ENCODE peak calls at places on chromosomes 5 and 9, in eight cellular contexts. D, P, O, V, C, Q, B and U are unnamed samples.

GRCh38 chr5:145324101-145324500 is 511.0 kb downstream of the PRELID2 start:
- DNase-seq in D (no peak), P (no peak), O (no peak), V (no peak), C (no peak), Q (no peak), B (no peak), U (no peak)

GRCh38 chr9:129654641-129655040 is 10.8 kb upstream of the PRRX2 start:
- DNase-seq in D (no peak), P (no peak), O (no peak), V (no peak), C (no peak), Q (no peak), B (no peak), U (no peak)

GRCh38 chr5:142507528-142507927 is 178.4 kb downstream of the FGF1 start:
- DNase-seq in D (no peak), P (no peak), O (no peak), V (no peak), C (no peak), Q (no peak), B (no peak), U (no peak)

GRCh38 chr9:107487521-107488399 is 1.8 kb downstream of the KLF4 start:
- DNase-seq in D (no peak), P (peak; percentile 63), O (peak; percentile 72), V (peak; percentile 36), C (peak; percentile 64), Q (peak; percentile 50), B (peak; percentile 73), U (peak; percentile 81)

GRCh38 chr5:160324885-160325284 is 12.5 kb upstream of the CCNJL start:
- DNase-seq in D (no peak), P (no peak), O (no peak), V (no peak), C (no peak), Q (no peak), B (no peak), U (no peak)

GRCh38 chr5:346229-346935 is 24.9 kb downstream of the AHRR start:
- DNase-seq in D (no peak), P (no peak), O (no peak), V (no peak), C (no peak), Q (no peak), B (peak; percentile 46), U (no peak)

GRCh38 chr5:14142856-14143508 is at the start of gene TRIO:
- DNase-seq in D (peak; percentile 50), P (peak; percentile 93), O (peak; percentile 95), V (no peak), C (peak; percentile 95), Q (peak; percentile 94), B (peak; percentile 91), U (peak; percentile 95)

GRCh38 chr5:160432188-160432587 is 10.5 kb downstream of the PTTG1 start:
- DNase-seq in D (no peak), P (no peak), O (no peak), V (no peak), C (no peak), Q (no peak), B (no peak), U (no peak)

GRCh38 chr5:159163027-159163699 is 46.2 kb downstream of the RNF145 start:
- DNase-seq in D (peak; percentile 49), P (peak; percentile 85), O (no peak), V (no peak), C (no peak), Q (no peak), B (no peak), U (no peak)

GRCh38 chr9:126117631-126118030 is 209.0 kb upstream of the MVB12B start:
- DNase-seq in D (no peak), P (no peak), O (no peak), V (no peak), C (no peak), Q (no peak), B (peak; percentile 23), U (peak; percentile 35)

GRCh38 chr9:16331527-16331926 is 538.9 kb downstream of the BNC2 start:
- DNase-seq in D (no peak), P (no peak), O (no peak), V (no peak), C (no peak), Q (no peak), B (no peak), U (no peak)

GRCh38 chr5:150473673-150474358 is 24.3 kb upstream of the RPS14 start:
- DNase-seq in D (no peak), P (peak; percentile 74), O (no peak), V (no peak), C (no peak), Q (no peak), B (no peak), U (no peak)

GRCh38 chr5:10860645-10861455 is 99.8 kb upstream of the DAP start:
- DNase-seq in D (peak; percentile 57), P (peak; percentile 41), O (no peak), V (no peak), C (no peak), Q (no peak), B (no peak), U (no peak)

GRCh38 chr9:100670719-100671118 is 92.8 kb downstream of the CAVIN4 start:
- DNase-seq in D (no peak), P (no peak), O (no peak), V (no peak), C (no peak), Q (no peak), B (no peak), U (no peak)

GRCh38 chr9:6467006-6467625 is 54.1 kb downstream of the UHRF2 start:
- DNase-seq in D (no peak), P (no peak), O (no peak), V (no peak), C (no peak), Q (no peak), B (no peak), U (no peak)

GRCh38 chr5:159779481-159779880 is 136.8 kb upstream of the ADRA1B start:
- DNase-seq in D (peak; percentile 54), P (no peak), O (no peak), V (no peak), C (no peak), Q (no peak), B (no peak), U (no peak)

GRCh38 chr5:172179032-172179989 is 8.7 kb downstream of the STK10 start:
- DNase-seq in D (no peak), P (peak; percentile 79), O (no peak), V (peak; percentile 65), C (no peak), Q (peak; percentile 57), B (no peak), U (no peak)

GRCh38 chr9:75616052-75616451 is 274.4 kb upstream of the PCSK5 start:
- DNase-seq in D (no peak), P (no peak), O (no peak), V (no peak), C (no peak), Q (no peak), B (no peak), U (no peak)

GRCh38 chr5:74396913-74397606 is 243.5 kb downstream of the ENC1 start:
- DNase-seq in D (no peak), P (peak; percentile 30), O (peak; percentile 55), V (no peak), C (no peak), Q (peak; percentile 32), B (no peak), U (no peak)

GRCh38 chr5:74392698-74393431 is 247.7 kb downstream of the ENC1 start:
- DNase-seq in D (no peak), P (peak; percentile 43), O (no peak), V (no peak), C (peak; percentile 16), Q (no peak), B (no peak), U (no peak)

GRCh38 chr5:74393943-74394342 is 246.6 kb downstream of the ENC1 start:
- DNase-seq in D (no peak), P (no peak), O (no peak), V (no peak), C (no peak), Q (no peak), B (no peak), U (no peak)

GRCh38 chr5:74394924-74395880 is 245.3 kb downstream of the ENC1 start:
- DNase-seq in D (no peak), P (no peak), O (peak; percentile 61), V (no peak), C (peak; percentile 23), Q (no peak), B (no peak), U (no peak)

GRCh38 chr5:74394543-74394923 is 246.0 kb downstream of the ENC1 start:
- DNase-seq in D (no peak), P (no peak), O (no peak), V (no peak), C (no peak), Q (no peak), B (no peak), U (no peak)
- TF ChIP-seq CTCF in D (no peak), P (peak; percentile 37), O (no peak), V (no peak), C (peak; percentile 49), Q (no peak), B (no peak), U (no peak)

DNA sequence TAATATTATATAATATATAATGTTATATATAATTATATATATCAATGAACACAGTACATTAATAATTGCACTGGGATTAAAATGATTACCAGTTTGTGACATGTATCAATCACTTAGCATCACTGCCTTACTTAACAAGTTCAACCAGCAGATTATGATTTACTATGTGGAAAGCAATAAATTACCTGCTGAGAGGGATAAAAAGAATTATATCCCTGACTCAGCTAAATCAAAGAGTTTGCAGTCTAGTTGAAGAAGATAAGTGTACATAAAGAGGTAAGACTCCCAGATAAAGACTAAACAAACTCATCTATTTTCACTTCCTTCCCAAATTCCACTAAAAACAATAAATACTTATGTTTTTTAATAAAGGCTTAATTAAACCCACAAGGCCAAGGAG is 11.2 kb downstream of the PLAA start:
- DNase-seq in D (no peak), P (no peak), O (no peak), V (no peak), C (no peak), Q (no peak), B (no peak), U (no peak)
- H3K4me3 ChIP-seq in D (no peak overlapping the region), P (no peak overlapping the region), O (no peak overlapping the region), V (no peak overlapping the region), C (no peak overlapping the region), Q (no peak overlapping the region), B (no peak overlapping the region), U (no peak overlapping the region)

GRCh38 chr9:77649109-77649812 is 1.1 kb upstream of the GNA14 start:
- DNase-seq in D (no peak), P (peak; percentile 68), O (no peak), V (peak; percentile 49), C (no peak), Q (no peak), B (no peak), U (no peak)
- TF ChIP-seq CTCF in D (peak; percentile 42), P (peak; percentile 51), O (peak; percentile 30), V (peak; percentile 24), C (peak; percentile 51), Q (peak; percentile 60), B (no peak), U (no peak)

DNA sequence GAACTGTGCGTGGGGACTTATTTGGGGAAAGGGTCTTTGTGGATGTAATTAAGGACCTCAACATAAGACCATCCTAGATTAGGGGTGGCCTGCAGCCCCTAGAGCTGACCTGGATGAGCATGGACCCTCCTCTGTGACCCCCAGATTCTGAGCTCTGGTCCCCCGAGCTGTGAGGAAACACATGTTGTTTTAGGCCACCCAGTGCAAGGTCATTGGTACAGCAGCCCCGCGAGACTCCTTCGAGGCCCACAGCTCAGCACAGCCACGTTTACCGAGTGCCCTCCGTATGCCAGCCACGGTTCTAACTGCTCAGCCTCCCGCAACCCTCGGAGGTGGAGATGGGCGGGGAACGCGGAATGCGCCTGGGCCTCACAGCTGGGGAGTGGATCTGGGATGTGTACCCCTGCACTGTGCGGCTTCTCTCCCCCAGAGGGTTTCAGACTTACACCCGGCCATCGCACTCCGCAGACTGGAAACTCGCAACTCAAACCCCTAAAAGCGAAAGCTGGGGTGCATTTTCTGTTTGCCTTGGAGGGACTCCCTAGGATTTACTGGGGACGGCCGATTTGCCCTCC is 4.5 kb upstream of the GPSM1 start:
- DNase-seq in D (no peak), P (no peak), O (no peak), V (no peak), C (no peak), Q (no peak), B (no peak), U (no peak)
- H3K4me3 ChIP-seq in D (no peak overlapping the region), P (no peak overlapping the region), O (no peak overlapping the region), V (no peak overlapping the region), C (no peak overlapping the region), Q (no peak overlapping the region), B (no peak overlapping the region), U (no peak overlapping the region)